ENCODE peak calls at places on chromosomes 13 and 19, in eight cellular contexts. K is lung, X is ascending aorta, R is pancreas, L is heart right ventricle, I is adrenal gland, U is GM23248, C is suprapubic skin. G is an unnamed sample. For H3K4me1, the result is how much of the 10 kb centered on the place peaks cover.

GRCh38 chr19:4456566-4456842 is 1.1 kb downstream of the UBXN6 start:
- DNase-seq in K (no peak), X (peak), R (no peak), L (no peak), I (peak), U (peak), C (peak), G (no peak)

GRCh38 chr13:30708541-30708940 is 26.8 kb upstream of the ALOX5AP start:
- DNase-seq in K (no peak), X (peak), R (no peak), L (no peak), I (no peak), U (peak), C (no peak), G (no peak)

GRCh38 chr19:55670280-55671053 is 4.6 kb upstream of the EPN1 start:
- DNase-seq in K (no peak), X (peak), R (peak), L (no peak), I (peak), U (no peak), C (peak), G (no peak)

GRCh38 chr19:55676384-55676783 is 1.4 kb downstream of the EPN1 start:
- DNase-seq in K (no peak), X (no peak), R (peak), L (no peak), I (no peak), U (peak), C (no peak), G (no peak)

GRCh38 chr19:51140441-51140840 is 1.7 kb upstream of the SIGLEC7 start:
- DNase-seq in K (no peak), X (no peak), R (no peak), L (no peak), I (no peak), U (no peak), C (no peak), G (no peak)

GRCh38 chr19:50835785-50836542 is 2.6 kb upstream of the KLK15 start:
- DNase-seq in K (peak), X (no peak), R (peak), L (peak), I (peak), U (peak), C (no peak), G (peak)

GRCh38 chr13:96858133-96858826 is 136.0 kb downstream of the OXGR1 start:
- DNase-seq in K (no peak), X (no peak), R (no peak), L (no peak), I (no peak), U (no peak), C (no peak), G (no peak)

GRCh38 chr13:34971473-34971872 is 29.4 kb downstream of the NBEA start:
- DNase-seq in K (no peak), X (no peak), R (no peak), L (no peak), I (no peak), U (no peak), C (no peak), G (no peak)

GRCh38 chr19:15290149-15290548 is 42.2 kb downstream of the BRD4 start:
- DNase-seq in K (no peak), X (no peak), R (no peak), L (no peak), I (no peak), U (no peak), C (no peak), G (no peak)

GRCh38 chr19:15291666-15292065 is 40.7 kb downstream of the BRD4 start:
- DNase-seq in K (no peak), X (no peak), R (no peak), L (no peak), I (no peak), U (peak), C (no peak), G (no peak)

GRCh38 chr19:15288146-15288963 is 44.0 kb downstream of the BRD4 start:
- DNase-seq in K (no peak), X (no peak), R (no peak), L (no peak), I (no peak), U (peak), C (no peak), G (no peak)

GRCh38 chr19:15291089-15291488 is 41.2 kb downstream of the BRD4 start:
- DNase-seq in K (no peak), X (no peak), R (no peak), L (no peak), I (no peak), U (peak), C (no peak), G (no peak)

GRCh38 chr19:15289673-15290072 is 42.7 kb downstream of the BRD4 start:
- DNase-seq in K (no peak), X (no peak), R (no peak), L (no peak), I (no peak), U (no peak), C (no peak), G (no peak)
- H3K4me1 ChIP-seq in K (half or more), X (half or more), R (under half), L (half or more), I (under half), U (half or more), C (half or more), G (under half)

GRCh38 chr19:18416778-18417249 is 2.4 kb upstream of the SSBP4 start:
- DNase-seq in K (peak), X (peak), R (peak), L (peak), I (peak), U (peak), C (peak), G (peak)

GRCh38 chr19:18414504-18415176 is 4.6 kb upstream of the SSBP4 start:
- DNase-seq in K (no peak), X (no peak), R (no peak), L (no peak), I (peak), U (peak), C (no peak), G (no peak)

GRCh38 chr19:18417250-18418033 is 1.8 kb upstream of the SSBP4 start:
- DNase-seq in K (no peak), X (peak), R (no peak), L (peak), I (peak), U (peak), C (peak), G (no peak)

GRCh38 chr19:18412610-18413239 is 6.5 kb upstream of the SSBP4 start:
- DNase-seq in K (no peak), X (no peak), R (no peak), L (no peak), I (peak), U (no peak), C (no peak), G (no peak)

DNA sequence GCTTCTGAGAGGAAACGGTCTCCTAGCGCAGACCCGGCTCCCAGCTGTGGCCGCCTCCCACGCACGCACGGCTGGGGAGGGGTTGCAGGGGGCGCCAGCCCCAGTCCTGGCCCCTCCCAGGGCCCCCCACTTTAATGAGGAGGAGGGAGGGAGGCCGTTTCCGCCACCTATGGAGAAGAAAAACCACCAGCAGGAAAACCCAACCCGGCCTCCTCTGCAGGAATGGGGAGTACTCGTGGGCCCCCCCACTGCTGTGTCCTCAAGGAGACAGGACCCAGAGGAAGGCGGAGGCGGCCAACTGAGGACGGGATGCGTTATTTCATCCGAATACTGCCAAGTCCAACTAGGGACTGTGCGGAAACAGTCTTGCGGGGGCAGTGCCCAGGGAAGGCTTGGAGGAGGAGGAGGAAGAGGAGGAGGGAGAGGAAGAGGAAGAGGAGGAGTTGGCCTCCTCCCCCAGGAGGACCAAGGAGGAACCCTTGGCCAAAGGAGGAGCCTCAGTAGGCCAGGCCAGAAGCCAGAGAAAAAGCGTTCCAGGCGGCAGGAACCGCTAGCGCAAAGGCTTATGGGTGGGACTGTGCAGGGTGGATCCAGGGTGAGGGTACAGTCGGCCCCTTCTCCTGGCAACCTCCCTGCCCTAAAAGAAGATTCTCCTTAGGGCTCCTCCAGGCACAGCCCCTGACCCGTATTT is 3.9 kb upstream of the SSBP4 start:
- DNase-seq in K (no peak), X (peak), R (no peak), L (peak), I (peak), U (peak), C (peak), G (no peak)
- H3K4me1 ChIP-seq in K (under half), X (under half), R (under half), L (under half), I (under half), U (under half), C (half or more), G (under half)

GRCh38 chr13:102911336-102911735 is 65.5 kb downstream of the ERCC5 start:
- DNase-seq in K (no peak), X (no peak), R (no peak), L (no peak), I (no peak), U (no peak), C (no peak), G (peak)
- H3K4me1 ChIP-seq in K (under half), X (under half), R (under half), L (under half), I (under half), U (under half), C (under half), G (under half)

GRCh38 chr13:26861951-26862350 is 101.4 kb upstream of the GPR12 start:
- DNase-seq in K (no peak), X (no peak), R (no peak), L (no peak), I (peak), U (no peak), C (no peak), G (peak)
- H3K4me1 ChIP-seq in K (under half), X (under half), R (under half), L (under half), I (under half), U (under half), C (under half), G (under half)

GRCh38 chr19:7869910-7870511 is 4.2 kb downstream of the PRR36 start:
- DNase-seq in K (no peak), X (no peak), R (peak), L (peak), I (peak), U (peak), C (peak), G (peak)
- H3K4me1 ChIP-seq in K (under half), X (under half), R (under half), L (under half), I (under half), U (under half), C (half or more), G (under half)

DNA sequence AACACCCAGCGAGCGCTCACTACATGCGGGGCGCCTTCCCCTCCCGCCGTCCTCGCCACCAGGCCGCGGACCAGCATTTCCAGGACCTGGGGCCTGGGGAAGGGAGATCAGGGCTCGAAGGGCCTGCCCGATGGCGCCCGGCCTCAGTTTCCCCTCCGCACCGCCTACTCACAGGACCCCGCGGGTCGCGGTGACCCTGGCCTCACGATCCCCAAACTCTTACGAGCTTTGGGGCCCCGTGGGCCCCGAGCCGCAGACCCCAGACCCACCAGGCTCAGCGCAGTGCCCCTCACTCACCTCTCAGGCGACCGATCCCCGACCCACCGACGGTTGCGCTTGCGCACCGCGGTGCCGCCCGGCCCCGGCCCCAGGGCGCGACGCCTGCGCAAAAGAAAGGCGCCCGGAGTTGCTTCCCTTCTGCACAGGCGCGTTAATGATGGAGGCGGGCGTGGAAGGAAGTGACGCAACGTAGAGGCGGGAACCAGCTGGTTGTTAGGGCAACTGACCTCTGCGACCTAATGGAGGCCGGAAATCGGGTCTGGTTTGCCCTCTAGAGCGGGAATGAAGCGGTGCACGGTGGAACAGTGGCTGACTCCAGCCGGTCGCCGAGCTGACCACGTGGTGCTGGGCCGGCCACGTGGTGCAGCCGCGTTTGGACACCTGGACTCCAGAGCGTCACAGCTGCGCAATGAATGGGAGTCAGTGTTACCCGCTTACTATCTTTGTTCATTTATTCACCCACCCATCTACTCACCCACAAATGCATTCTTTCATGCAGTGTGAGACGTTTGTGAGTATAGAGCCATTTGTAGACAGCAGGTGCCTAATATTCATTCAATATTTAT is at the start of gene SGTA:
- DNase-seq in K (peak), X (peak), R (peak), L (peak), I (peak), U (peak), C (peak), G (peak)
- H3K4me1 ChIP-seq in K (under half), X (under half), R (under half), L (half or more), I (under half), U (under half), C (half or more), G (under half)

GRCh38 chr19:32189956-32190706 is 155.3 kb upstream of the ZNF507 start:
- DNase-seq in K (no peak), X (no peak), R (no peak), L (no peak), I (no peak), U (no peak), C (no peak), G (no peak)
- H3K4me1 ChIP-seq in K (under half), X (under half), R (under half), L (under half), I (under half), U (under half), C (under half), G (under half)

GRCh38 chr13:28536371-28536770 is 41.4 kb upstream of the FLT1 start:
- DNase-seq in K (no peak), X (no peak), R (no peak), L (no peak), I (no peak), U (no peak), C (no peak), G (no peak)

GRCh38 chr13:28534210-28534609 is 39.3 kb upstream of the FLT1 start:
- DNase-seq in K (no peak), X (no peak), R (no peak), L (no peak), I (no peak), U (no peak), C (no peak), G (no peak)

GRCh38 chr13:28537149-28537548 is 42.2 kb upstream of the FLT1 start:
- DNase-seq in K (no peak), X (no peak), R (no peak), L (no peak), I (no peak), U (no peak), C (no peak), G (no peak)

GRCh38 chr13:28534801-28535200 is 39.9 kb upstream of the FLT1 start:
- DNase-seq in K (no peak), X (no peak), R (no peak), L (no peak), I (no peak), U (no peak), C (no peak), G (no peak)

DNA sequence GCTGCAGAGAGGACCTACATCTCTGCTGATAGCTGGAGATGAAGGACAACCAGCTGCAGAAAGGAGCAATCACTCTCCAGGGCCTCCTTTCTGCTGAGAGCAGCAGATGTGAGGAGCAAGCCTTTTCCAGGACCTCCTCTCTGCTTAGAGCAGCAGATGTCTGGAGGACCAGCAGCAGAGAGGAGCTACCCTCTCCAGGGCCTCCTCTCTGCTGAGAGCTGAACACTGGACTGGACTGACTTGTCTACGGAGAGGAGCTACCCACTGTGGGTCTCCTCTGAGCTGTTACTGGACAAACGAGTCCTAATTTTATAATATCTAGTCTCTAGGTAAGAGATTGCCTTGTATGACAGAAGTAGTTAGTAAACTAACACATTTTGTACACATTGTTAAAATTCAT is 40.8 kb upstream of the FLT1 start:
- DNase-seq in K (no peak), X (no peak), R (no peak), L (no peak), I (no peak), U (no peak), C (no peak), G (no peak)
- H3K4me1 ChIP-seq in K (under half), X (under half), R (under half), L (under half), I (under half), U (under half), C (under half), G (under half)

GRCh38 chr19:35040474-35040825 is 1.1 kb upstream of the HPN start:
- DNase-seq in K (no peak), X (peak), R (no peak), L (no peak), I (no peak), U (no peak), C (no peak), G (no peak)
- H3K4me1 ChIP-seq in K (under half), X (under half), R (under half), L (under half), I (under half), U (under half), C (under half), G (under half)

G was measured in breast epithelium.